ENCODE peak calls at places on chromosome 20, in four cellular contexts. K is esophagus squamous epithelium; J is AG09309; U is naive thymus-derived CD4-positive, alpha-beta T cell. Q is an unnamed sample.

GRCh38 chr20:33279261-33279910 is 3.6 kb upstream of the BPIFB1 start:
- DNase-seq in K (no peak), J (no peak), U (no peak), Q (no peak)

GRCh38 chr20:56400001-56400640 is 7.7 kb downstream of the CSTF1 start:
- DNase-seq in K (no peak), J (peak), U (peak), Q (no peak)

GRCh38 chr20:25511183-25511582 is 74.1 kb downstream of the NINL start:
- DNase-seq in K (no peak), J (no peak), U (no peak), Q (no peak)

GRCh38 chr20:48295966-48296421 is 510.7 kb upstream of the SULF2 start:
- DNase-seq in K (no peak), J (no peak), U (no peak), Q (no peak)

GRCh38 chr20:22836877-22837276 is 198.2 kb upstream of the SSTR4 start:
- DNase-seq in K (no peak), J (no peak), U (no peak), Q (no peak)

GRCh38 chr20:61934716-61935530 is 130.8 kb downstream of the TAF4 start:
- DNase-seq in K (no peak), J (no peak), U (no peak), Q (peak)

GRCh38 chr20:3785240-3786125 is 1.1 kb downstream of the CENPB start:
- DNase-seq in K (no peak), J (no peak), U (no peak), Q (no peak)

GRCh38 chr20:51767018-51767866 is 948 bp downstream of the ATP9A start:
- DNase-seq in K (no peak), J (no peak), U (no peak), Q (no peak)

GRCh38 chr20:49297605-49298530 is 20.0 kb upstream of the ZNFX1 start:
- DNase-seq in K (no peak), J (no peak), U (no peak), Q (no peak)

GRCh38 chr20:48489046-48489463 is 338.7 kb downstream of the PREX1 start:
- DNase-seq in K (no peak), J (no peak), U (no peak), Q (no peak)

GRCh38 chr20:19757973-19758887 is at the start of gene RIN2:
- DNase-seq in K (peak), J (no peak), U (no peak), Q (peak)
- H3K4me3 ChIP-seq in K (peak), J (peak), U (no peak), Q (peak)

DNA sequence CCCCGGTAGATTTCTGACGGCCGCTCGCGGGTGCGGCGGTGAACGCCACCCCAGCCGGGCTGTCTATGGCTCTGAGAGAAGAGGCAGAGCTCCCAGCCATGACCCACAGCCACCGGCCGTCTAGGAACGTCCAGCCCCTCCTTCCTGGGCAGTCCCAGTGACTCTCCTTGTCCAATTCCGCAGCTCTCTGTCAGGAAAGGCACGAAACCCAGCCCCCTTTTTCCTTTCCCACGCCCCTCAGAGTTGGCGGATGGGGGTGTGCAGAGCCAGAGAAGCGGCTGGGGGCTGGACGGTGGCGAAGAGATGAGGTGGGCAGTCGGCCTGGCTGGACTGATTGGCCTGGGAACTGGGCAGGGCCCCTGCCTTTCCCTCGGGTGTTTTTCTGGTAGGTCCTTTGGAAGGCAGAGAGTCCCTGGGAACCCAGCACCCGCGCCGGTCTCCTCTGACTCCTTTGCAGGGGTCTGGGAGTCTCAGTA is 1.5 kb downstream of the EBF4 start:
- DNase-seq in K (no peak), J (no peak), U (no peak), Q (no peak)
- H3K4me3 ChIP-seq in K (peak), J (no peak), U (no peak), Q (no peak)

DNA sequence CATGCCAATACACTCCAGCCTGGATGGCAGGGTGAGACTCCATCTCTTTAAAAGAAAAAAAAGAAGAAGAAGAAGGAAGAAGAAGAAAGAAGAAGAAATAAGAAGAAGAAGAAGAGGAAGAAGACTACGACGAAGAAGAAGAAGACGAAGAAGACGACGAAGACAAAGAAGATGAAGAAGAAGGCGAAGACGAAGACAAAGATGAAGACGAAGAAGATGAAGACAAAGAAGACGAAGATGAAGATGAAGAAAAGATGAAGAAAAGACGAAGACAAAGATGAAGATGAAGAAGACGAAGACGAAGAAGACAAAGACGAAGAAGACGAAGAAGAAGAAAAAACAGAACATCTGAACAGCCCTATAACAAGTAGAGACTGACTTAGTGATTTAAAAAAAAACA is 33.0 kb downstream of the TRPC4AP start:
- DNase-seq in K (no peak), J (no peak), U (no peak), Q (no peak)
- H3K4me3 ChIP-seq in K (no peak), J (no peak), U (no peak), Q (no peak)

GRCh38 chr20:5528719-5529256 is 212.0 kb upstream of the PROKR2 start:
- DNase-seq in K (no peak), J (peak), U (peak), Q (peak)

GRCh38 chr20:5524886-5525285 is 208.1 kb upstream of the PROKR2 start:
- DNase-seq in K (no peak), J (no peak), U (no peak), Q (no peak)

GRCh38 chr20:5531318-5532081 is 214.7 kb upstream of the PROKR2 start:
- DNase-seq in K (no peak), J (no peak), U (no peak), Q (peak)

GRCh38 chr20:5526516-5526915 is 209.8 kb upstream of the PROKR2 start:
- DNase-seq in K (no peak), J (no peak), U (no peak), Q (no peak)

GRCh38 chr20:5529331-5530142 is 212.8 kb upstream of the PROKR2 start:
- DNase-seq in K (peak), J (no peak), U (peak), Q (peak)
- H3K4me3 ChIP-seq in K (peak), J (no peak), U (peak), Q (no peak)

GRCh38 chr20:40720826-40721225 is 31.8 kb upstream of the MAFB start:
- DNase-seq in K (no peak), J (no peak), U (no peak), Q (no peak)
- H3K4me3 ChIP-seq in K (no peak), J (no peak), U (no peak), Q (no peak)

GRCh38 chr20:57756213-57756612 is 46.4 kb upstream of the PMEPA1 start:
- DNase-seq in K (no peak), J (no peak), U (no peak), Q (no peak)
- H3K4me3 ChIP-seq in K (no peak), J (no peak), U (no peak), Q (no peak)

DNA sequence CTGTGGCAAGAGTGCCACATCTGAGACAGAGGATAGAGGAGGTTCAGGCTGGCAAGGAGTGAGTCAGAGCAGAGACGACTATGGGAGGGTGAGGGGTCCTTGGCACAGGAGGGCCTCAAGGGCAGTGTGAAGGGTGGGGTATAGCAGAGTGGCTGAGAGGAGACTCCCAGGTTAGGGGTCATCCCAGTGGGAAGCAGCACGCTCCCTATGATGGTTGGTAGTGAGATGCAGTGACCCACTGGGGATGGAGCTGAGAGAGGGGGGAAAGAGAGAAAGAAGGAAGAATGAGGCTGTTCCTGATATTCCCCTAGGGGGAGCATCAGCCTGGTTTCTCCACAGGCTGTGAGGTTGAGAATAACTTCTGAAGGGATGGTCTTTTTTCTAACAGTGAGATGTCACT is 97.4 kb downstream of the INSM1 start:
- DNase-seq in K (no peak), J (no peak), U (no peak), Q (no peak)
- H3K4me3 ChIP-seq in K (no peak), J (no peak), U (no peak), Q (no peak)

Q was measured in skeletal muscle cell.